ENCODE peak calls at places on chromosomes 1 and 21, in eight cellular contexts. One of them, this sample, is unnamed.

GRCh38 chr1:92752719-92753118 is 32.2 kb downstream of the EVI5 start:
- DNase-seq in Daoy: no peak
- DNase-seq in stimulated activated CD8-positive, alpha-beta memory T cell treated with anti-CD3 and anti-CD28 coated beads, Interleukin-4, amount 100 ng/mL, for 24 hours: no peak
- DNase-seq in CD8-positive, alpha-beta T cell: no peak
- DNase-seq in left ventricle myocardium inferior: no peak
- DNase-seq in GM12892: no peak
- DNase-seq in LoVo: no peak
- DNase-seq in GM23248: peak
- DNase-seq in this sample: no peak

GRCh38 chr1:30329802-30330557 is 393.4 kb downstream of the MATN1 start:
- DNase-seq in stimulated activated CD8-positive, alpha-beta memory T cell treated with anti-CD3 and anti-CD28 coated beads, Interleukin-4, amount 100 ng/mL, for 24 hours: no peak
- DNase-seq in GM12892: no peak
- DNase-seq in LoVo: no peak
- DNase-seq in left ventricle myocardium inferior: no peak
- DNase-seq in CD8-positive, alpha-beta T cell: no peak
- DNase-seq in GM23248: no peak
- DNase-seq in Daoy: no peak
- DNase-seq in this sample: no peak

GRCh38 chr1:95023399-95024050 is 49.2 kb downstream of the ALG14 start:
- DNase-seq in stimulated activated CD8-positive, alpha-beta memory T cell treated with anti-CD3 and anti-CD28 coated beads, Interleukin-4, amount 100 ng/mL, for 24 hours: no peak
- DNase-seq in left ventricle myocardium inferior: no peak
- DNase-seq in Daoy: peak
- DNase-seq in GM12892: no peak
- DNase-seq in CD8-positive, alpha-beta T cell: no peak
- DNase-seq in LoVo: no peak
- DNase-seq in GM23248: peak
- DNase-seq in this sample: no peak

GRCh38 chr1:152442765-152443164 is 28.7 kb upstream of the CRNN start:
- DNase-seq in GM23248: peak
- DNase-seq in LoVo: peak
- DNase-seq in Daoy: peak
- DNase-seq in left ventricle myocardium inferior: no peak
- DNase-seq in stimulated activated CD8-positive, alpha-beta memory T cell treated with anti-CD3 and anti-CD28 coated beads, Interleukin-4, amount 100 ng/mL, for 24 hours: no peak
- DNase-seq in CD8-positive, alpha-beta T cell: no peak
- DNase-seq in GM12892: no peak
- DNase-seq in this sample: no peak

GRCh38 chr1:155300553-155301329 is 497 bp downstream of the PKLR start:
- DNase-seq in CD8-positive, alpha-beta T cell: no peak
- DNase-seq in Daoy: no peak
- DNase-seq in GM23248: no peak
- DNase-seq in LoVo: no peak
- DNase-seq in left ventricle myocardium inferior: no peak
- DNase-seq in stimulated activated CD8-positive, alpha-beta memory T cell treated with anti-CD3 and anti-CD28 coated beads, Interleukin-4, amount 100 ng/mL, for 24 hours: no peak
- DNase-seq in GM12892: no peak
- DNase-seq in this sample: no peak

GRCh38 chr1:46394108-46394871 is at the start of gene FAAH:
- DNase-seq in GM23248: peak
- DNase-seq in left ventricle myocardium inferior: peak
- DNase-seq in CD8-positive, alpha-beta T cell: peak
- DNase-seq in Daoy: peak
- DNase-seq in LoVo: peak
- DNase-seq in stimulated activated CD8-positive, alpha-beta memory T cell treated with anti-CD3 and anti-CD28 coated beads, Interleukin-4, amount 100 ng/mL, for 24 hours: peak
- DNase-seq in GM12892: no peak
- DNase-seq in this sample: no peak

GRCh38 chr1:219900201-219900600 is 28.2 kb downstream of the SLC30A10 start:
- DNase-seq in GM12892: no peak
- DNase-seq in stimulated activated CD8-positive, alpha-beta memory T cell treated with anti-CD3 and anti-CD28 coated beads, Interleukin-4, amount 100 ng/mL, for 24 hours: no peak
- DNase-seq in GM23248: no peak
- DNase-seq in CD8-positive, alpha-beta T cell: no peak
- DNase-seq in left ventricle myocardium inferior: no peak
- DNase-seq in LoVo: no peak
- DNase-seq in Daoy: no peak
- DNase-seq in this sample: no peak

GRCh38 chr1:30597711-30598110 is 125.7 kb downstream of the MATN1 start:
- DNase-seq in Daoy: no peak
- DNase-seq in stimulated activated CD8-positive, alpha-beta memory T cell treated with anti-CD3 and anti-CD28 coated beads, Interleukin-4, amount 100 ng/mL, for 24 hours: no peak
- DNase-seq in CD8-positive, alpha-beta T cell: no peak
- DNase-seq in GM23248: no peak
- DNase-seq in left ventricle myocardium inferior: no peak
- DNase-seq in GM12892: no peak
- DNase-seq in LoVo: no peak
- DNase-seq in this sample: no peak

GRCh38 chr1:111142358-111142975 is 2.4 kb downstream of the CEPT1 start:
- DNase-seq in stimulated activated CD8-positive, alpha-beta memory T cell treated with anti-CD3 and anti-CD28 coated beads, Interleukin-4, amount 100 ng/mL, for 24 hours: no peak
- DNase-seq in LoVo: no peak
- DNase-seq in left ventricle myocardium inferior: no peak
- DNase-seq in CD8-positive, alpha-beta T cell: no peak
- DNase-seq in GM23248: no peak
- DNase-seq in Daoy: no peak
- DNase-seq in GM12892: no peak
- DNase-seq in this sample: no peak

GRCh38 chr1:154276797-154277196 is 4.4 kb downstream of the HAX1 start:
- DNase-seq in GM12892: no peak
- DNase-seq in left ventricle myocardium inferior: no peak
- DNase-seq in GM23248: no peak
- DNase-seq in stimulated activated CD8-positive, alpha-beta memory T cell treated with anti-CD3 and anti-CD28 coated beads, Interleukin-4, amount 100 ng/mL, for 24 hours: no peak
- DNase-seq in LoVo: no peak
- DNase-seq in Daoy: peak
- DNase-seq in CD8-positive, alpha-beta T cell: peak
- DNase-seq in this sample: no peak

GRCh38 chr1:110262846-110263631 is 52.9 kb downstream of the KCNC4 start:
- DNase-seq in GM12892: no peak
- DNase-seq in left ventricle myocardium inferior: no peak
- DNase-seq in LoVo: no peak
- DNase-seq in stimulated activated CD8-positive, alpha-beta memory T cell treated with anti-CD3 and anti-CD28 coated beads, Interleukin-4, amount 100 ng/mL, for 24 hours: no peak
- DNase-seq in GM23248: no peak
- DNase-seq in CD8-positive, alpha-beta T cell: no peak
- DNase-seq in Daoy: no peak
- DNase-seq in this sample: peak

GRCh38 chr1:223102797-223103533 is 40.1 kb downstream of the TLR5 start:
- DNase-seq in Daoy: peak
- DNase-seq in CD8-positive, alpha-beta T cell: no peak
- DNase-seq in stimulated activated CD8-positive, alpha-beta memory T cell treated with anti-CD3 and anti-CD28 coated beads, Interleukin-4, amount 100 ng/mL, for 24 hours: no peak
- DNase-seq in LoVo: no peak
- DNase-seq in left ventricle myocardium inferior: peak
- DNase-seq in GM12892: no peak
- DNase-seq in GM23248: no peak
- DNase-seq in this sample: no peak

GRCh38 chr1:78225153-78225552 is 179.4 kb downstream of the GIPC2 start:
- DNase-seq in GM23248: no peak
- DNase-seq in LoVo: no peak
- DNase-seq in left ventricle myocardium inferior: no peak
- DNase-seq in Daoy: peak
- DNase-seq in CD8-positive, alpha-beta T cell: no peak
- DNase-seq in GM12892: no peak
- DNase-seq in stimulated activated CD8-positive, alpha-beta memory T cell treated with anti-CD3 and anti-CD28 coated beads, Interleukin-4, amount 100 ng/mL, for 24 hours: no peak
- DNase-seq in this sample: no peak

GRCh38 chr1:229388876-229389580 is 44.9 kb downstream of the ACTA1 start:
- DNase-seq in left ventricle myocardium inferior: no peak
- DNase-seq in GM12892: no peak
- DNase-seq in CD8-positive, alpha-beta T cell: no peak
- DNase-seq in LoVo: no peak
- DNase-seq in stimulated activated CD8-positive, alpha-beta memory T cell treated with anti-CD3 and anti-CD28 coated beads, Interleukin-4, amount 100 ng/mL, for 24 hours: no peak
- DNase-seq in GM23248: peak
- DNase-seq in Daoy: no peak
- DNase-seq in this sample: peak

GRCh38 chr1:97693601-97694000 is 227.2 kb downstream of the DPYD start:
- DNase-seq in left ventricle myocardium inferior: no peak
- DNase-seq in CD8-positive, alpha-beta T cell: no peak
- DNase-seq in stimulated activated CD8-positive, alpha-beta memory T cell treated with anti-CD3 and anti-CD28 coated beads, Interleukin-4, amount 100 ng/mL, for 24 hours: no peak
- DNase-seq in LoVo: no peak
- DNase-seq in GM23248: peak
- DNase-seq in GM12892: no peak
- DNase-seq in Daoy: no peak
- DNase-seq in this sample: no peak

GRCh38 chr1:43348809-43349593 is 9.8 kb upstream of the CDC20 start:
- DNase-seq in GM12892: no peak
- DNase-seq in CD8-positive, alpha-beta T cell: peak
- DNase-seq in GM23248: peak
- DNase-seq in stimulated activated CD8-positive, alpha-beta memory T cell treated with anti-CD3 and anti-CD28 coated beads, Interleukin-4, amount 100 ng/mL, for 24 hours: peak
- DNase-seq in LoVo: peak
- DNase-seq in left ventricle myocardium inferior: peak
- DNase-seq in Daoy: peak
- DNase-seq in this sample: no peak

GRCh38 chr1:206012086-206012859 is 9.1 kb upstream of the RAB7B start:
- DNase-seq in left ventricle myocardium inferior: peak
- DNase-seq in CD8-positive, alpha-beta T cell: peak
- DNase-seq in LoVo: no peak
- DNase-seq in GM12892: no peak
- DNase-seq in GM23248: no peak
- DNase-seq in stimulated activated CD8-positive, alpha-beta memory T cell treated with anti-CD3 and anti-CD28 coated beads, Interleukin-4, amount 100 ng/mL, for 24 hours: peak
- DNase-seq in Daoy: no peak
- DNase-seq in this sample: peak

GRCh38 chr1:45640293-45640692 is 16.4 kb upstream of the CCDC17 start:
- DNase-seq in GM12892: no peak
- DNase-seq in CD8-positive, alpha-beta T cell: no peak
- DNase-seq in Daoy: no peak
- DNase-seq in left ventricle myocardium inferior: no peak
- DNase-seq in stimulated activated CD8-positive, alpha-beta memory T cell treated with anti-CD3 and anti-CD28 coated beads, Interleukin-4, amount 100 ng/mL, for 24 hours: no peak
- DNase-seq in GM23248: no peak
- DNase-seq in LoVo: no peak
- DNase-seq in this sample: no peak

GRCh38 chr1:244049969-244050834 is 881 bp upstream of the ZBTB18 start:
- DNase-seq in GM23248: peak
- DNase-seq in LoVo: no peak
- DNase-seq in CD8-positive, alpha-beta T cell: no peak
- DNase-seq in left ventricle myocardium inferior: no peak
- DNase-seq in stimulated activated CD8-positive, alpha-beta memory T cell treated with anti-CD3 and anti-CD28 coated beads, Interleukin-4, amount 100 ng/mL, for 24 hours: no peak
- DNase-seq in Daoy: no peak
- DNase-seq in GM12892: no peak
- DNase-seq in this sample: no peak

GRCh38 chr1:242523282-242523967 is 1.1 kb downstream of the PLD5 start:
- DNase-seq in left ventricle myocardium inferior: no peak
- DNase-seq in GM23248: no peak
- DNase-seq in Daoy: no peak
- DNase-seq in stimulated activated CD8-positive, alpha-beta memory T cell treated with anti-CD3 and anti-CD28 coated beads, Interleukin-4, amount 100 ng/mL, for 24 hours: no peak
- DNase-seq in LoVo: no peak
- DNase-seq in GM12892: no peak
- DNase-seq in CD8-positive, alpha-beta T cell: no peak
- DNase-seq in this sample: no peak

GRCh38 chr1:74811421-74812179 is 78.6 kb downstream of the TYW3 start:
- DNase-seq in GM23248: no peak
- DNase-seq in GM12892: no peak
- DNase-seq in CD8-positive, alpha-beta T cell: no peak
- DNase-seq in Daoy: no peak
- DNase-seq in stimulated activated CD8-positive, alpha-beta memory T cell treated with anti-CD3 and anti-CD28 coated beads, Interleukin-4, amount 100 ng/mL, for 24 hours: no peak
- DNase-seq in LoVo: no peak
- DNase-seq in left ventricle myocardium inferior: no peak
- DNase-seq in this sample: no peak

GRCh38 chr1:3471356-3472087 is 17.1 kb downstream of the ARHGEF16 start:
- DNase-seq in LoVo: no peak
- DNase-seq in CD8-positive, alpha-beta T cell: no peak
- DNase-seq in GM12892: no peak
- DNase-seq in stimulated activated CD8-positive, alpha-beta memory T cell treated with anti-CD3 and anti-CD28 coated beads, Interleukin-4, amount 100 ng/mL, for 24 hours: no peak
- DNase-seq in GM23248: peak
- DNase-seq in left ventricle myocardium inferior: peak
- DNase-seq in Daoy: peak
- DNase-seq in this sample: no peak

GRCh38 chr1:24191860-24192259 is 4.8 kb upstream of the IFNLR1 start:
- DNase-seq in stimulated activated CD8-positive, alpha-beta memory T cell treated with anti-CD3 and anti-CD28 coated beads, Interleukin-4, amount 100 ng/mL, for 24 hours: no peak
- DNase-seq in Daoy: peak
- DNase-seq in GM12892: peak
- DNase-seq in LoVo: peak
- DNase-seq in GM23248: peak
- DNase-seq in left ventricle myocardium inferior: no peak
- DNase-seq in CD8-positive, alpha-beta T cell: no peak
- DNase-seq in this sample: peak

GRCh38 chr1:234960722-234961467 is 167.7 kb downstream of the TOMM20 start:
- DNase-seq in left ventricle myocardium inferior: no peak
- DNase-seq in GM23248: peak
- DNase-seq in Daoy: peak
- DNase-seq in stimulated activated CD8-positive, alpha-beta memory T cell treated with anti-CD3 and anti-CD28 coated beads, Interleukin-4, amount 100 ng/mL, for 24 hours: no peak
- DNase-seq in LoVo: peak
- DNase-seq in CD8-positive, alpha-beta T cell: no peak
- DNase-seq in GM12892: no peak
- DNase-seq in this sample: peak

GRCh38 chr1:114671011-114671938 is 1.4 kb upstream of the DENND2C start:
- DNase-seq in LoVo: peak
- DNase-seq in GM23248: peak
- DNase-seq in CD8-positive, alpha-beta T cell: no peak
- DNase-seq in GM12892: no peak
- DNase-seq in left ventricle myocardium inferior: no peak
- DNase-seq in stimulated activated CD8-positive, alpha-beta memory T cell treated with anti-CD3 and anti-CD28 coated beads, Interleukin-4, amount 100 ng/mL, for 24 hours: no peak
- DNase-seq in Daoy: no peak
- DNase-seq in this sample: peak

GRCh38 chr1:229022595-229023350 is 248.1 kb upstream of the RAB4A start:
- DNase-seq in stimulated activated CD8-positive, alpha-beta memory T cell treated with anti-CD3 and anti-CD28 coated beads, Interleukin-4, amount 100 ng/mL, for 24 hours: no peak
- DNase-seq in LoVo: no peak
- DNase-seq in GM12892: no peak
- DNase-seq in Daoy: no peak
- DNase-seq in CD8-positive, alpha-beta T cell: no peak
- DNase-seq in GM23248: no peak
- DNase-seq in left ventricle myocardium inferior: peak
- DNase-seq in this sample: peak

GRCh38 chr1:3995141-3995780 is 95.2 kb upstream of the C1orf174 start:
- DNase-seq in GM12892: no peak
- DNase-seq in stimulated activated CD8-positive, alpha-beta memory T cell treated with anti-CD3 and anti-CD28 coated beads, Interleukin-4, amount 100 ng/mL, for 24 hours: no peak
- DNase-seq in LoVo: no peak
- DNase-seq in Daoy: no peak
- DNase-seq in CD8-positive, alpha-beta T cell: no peak
- DNase-seq in left ventricle myocardium inferior: no peak
- DNase-seq in GM23248: no peak
- DNase-seq in this sample: no peak

GRCh38 chr1:206041640-206042039 is 11.3 kb upstream of the RHEX start:
- DNase-seq in stimulated activated CD8-positive, alpha-beta memory T cell treated with anti-CD3 and anti-CD28 coated beads, Interleukin-4, amount 100 ng/mL, for 24 hours: no peak
- DNase-seq in GM12892: no peak
- DNase-seq in LoVo: no peak
- DNase-seq in CD8-positive, alpha-beta T cell: no peak
- DNase-seq in GM23248: no peak
- DNase-seq in Daoy: no peak
- DNase-seq in left ventricle myocardium inferior: no peak
- DNase-seq in this sample: no peak

GRCh38 chr1:28359592-28360239 is 9.8 kb upstream of the PHACTR4 start:
- DNase-seq in Daoy: peak
- DNase-seq in GM12892: no peak
- DNase-seq in left ventricle myocardium inferior: peak
- DNase-seq in GM23248: peak
- DNase-seq in CD8-positive, alpha-beta T cell: peak
- DNase-seq in stimulated activated CD8-positive, alpha-beta memory T cell treated with anti-CD3 and anti-CD28 coated beads, Interleukin-4, amount 100 ng/mL, for 24 hours: peak
- DNase-seq in LoVo: peak
- DNase-seq in this sample: peak

GRCh38 chr1:209614906-209615305 is 31.4 kb downstream of the CAMK1G start:
- DNase-seq in Daoy: no peak
- DNase-seq in left ventricle myocardium inferior: no peak
- DNase-seq in GM23248: no peak
- DNase-seq in GM12892: no peak
- DNase-seq in CD8-positive, alpha-beta T cell: no peak
- DNase-seq in LoVo: no peak
- DNase-seq in stimulated activated CD8-positive, alpha-beta memory T cell treated with anti-CD3 and anti-CD28 coated beads, Interleukin-4, amount 100 ng/mL, for 24 hours: no peak
- DNase-seq in this sample: no peak

GRCh38 chr21:27519357-27519756 is 552.5 kb upstream of the ADAMTS5 start:
- DNase-seq in left ventricle myocardium inferior: no peak
- DNase-seq in GM23248: peak
- DNase-seq in CD8-positive, alpha-beta T cell: no peak
- DNase-seq in stimulated activated CD8-positive, alpha-beta memory T cell treated with anti-CD3 and anti-CD28 coated beads, Interleukin-4, amount 100 ng/mL, for 24 hours: no peak
- DNase-seq in Daoy: peak
- DNase-seq in GM12892: no peak
- DNase-seq in LoVo: no peak
- DNase-seq in this sample: no peak

GRCh38 chr1:76989976-76990375 is 122.7 kb downstream of the ST6GALNAC5 start:
- DNase-seq in CD8-positive, alpha-beta T cell: no peak
- DNase-seq in GM23248: no peak
- DNase-seq in stimulated activated CD8-positive, alpha-beta memory T cell treated with anti-CD3 and anti-CD28 coated beads, Interleukin-4, amount 100 ng/mL, for 24 hours: no peak
- DNase-seq in Daoy: no peak
- DNase-seq in left ventricle myocardium inferior: no peak
- DNase-seq in GM12892: no peak
- DNase-seq in LoVo: no peak
- DNase-seq in this sample: no peak